ENCODE peak calls at places on chromosomes 4 and X, in nine cellular contexts. L is transverse colon; K is sciatic nerve; C is activated naive CD4-positive, alpha-beta T cell; A is aorta; T is foreskin fibroblast; Q is mammary epithelial cell; W is cardiac muscle cell; F is GM03348. M is an unnamed sample.

GRCh38 chr4:99180367-99181169 is 36.5 kb upstream of the ADH4 start:
- DNase-seq in L (no peak), K (no peak), C (no peak), A (no peak), T (peak; percentile 85), Q (peak; percentile 74), W (peak; percentile 78), F (peak; percentile 56), M (no peak)

GRCh38 chrX:53190363-53190960 is 34.5 kb downstream of the KDM5C start:
- DNase-seq in L (no peak), K (no peak), C (no peak), A (no peak), T (no peak), Q (no peak), W (no peak), F (no peak), M (no peak)

GRCh38 chrX:115900425-115900824 is 270.1 kb upstream of the AGTR2 start:
- DNase-seq in L (no peak), K (no peak), C (no peak), A (no peak), T (no peak), Q (no peak), W (no peak), F (no peak), M (no peak)

GRCh38 chr4:136900706-136901105 is 631.6 kb downstream of the PCDH18 start:
- DNase-seq in L (no peak), K (no peak), C (no peak), A (no peak), T (no peak), Q (no peak), W (peak; percentile 39), F (peak; percentile 6), M (no peak)

GRCh38 chr4:168587326-168588125 is 90.7 kb downstream of the PALLD start:
- DNase-seq in L (no peak), K (no peak), C (no peak), A (peak; percentile 74), T (peak; percentile 72), Q (peak; percentile 100), W (peak; percentile 84), F (peak; percentile 70), M (no peak)

GRCh38 chr4:25163216-25163615 is 3.0 kb upstream of the SEPSECS start:
- DNase-seq in L (no peak), K (no peak), C (no peak), A (no peak), T (no peak), Q (no peak), W (no peak), F (no peak), M (no peak)

GRCh38 chr4:156118821-156119220 is 165.2 kb upstream of the CTSO start:
- DNase-seq in L (no peak), K (no peak), C (no peak), A (no peak), T (no peak), Q (no peak), W (no peak), F (no peak), M (no peak)

GRCh38 chr4:28225005-28225404 is 1364.4 kb downstream of the STIM2 start:
- DNase-seq in L (no peak), K (no peak), C (no peak), A (no peak), T (no peak), Q (peak; percentile 52), W (peak; percentile 50), F (no peak), M (no peak)

GRCh38 chrX:152949114-152949513 is 44.8 kb downstream of the PNMA5 start:
- DNase-seq in L (no peak), K (no peak), C (no peak), A (no peak), T (no peak), Q (no peak), W (no peak), F (no peak), M (peak; percentile 25)

GRCh38 chr4:85701881-85702321 is 227.0 kb downstream of the ARHGAP24 start:
- DNase-seq in L (no peak), K (no peak), C (no peak), A (no peak), T (no peak), Q (no peak), W (peak; percentile 8), F (peak; percentile 10), M (no peak)

GRCh38 chrX:115251458-115252233 is 17.8 kb upstream of the LRCH2 start:
- DNase-seq in L (no peak), K (no peak), C (no peak), A (no peak), T (no peak), Q (no peak), W (no peak), F (no peak), M (no peak)

GRCh38 chr4:39763714-39764572 is 66.0 kb downstream of the UBE2K start:
- DNase-seq in L (no peak), K (no peak), C (no peak), A (no peak), T (no peak), Q (no peak), W (no peak), F (no peak), M (no peak)

GRCh38 chr4:6047130-6047673 is 29.0 kb upstream of the C4orf50 start:
- DNase-seq in L (no peak), K (no peak), C (no peak), A (peak; percentile 54), T (no peak), Q (no peak), W (no peak), F (no peak), M (no peak)

GRCh38 chrX:12672362-12673106 is 118.7 kb upstream of the PRPS2 start:
- DNase-seq in L (no peak), K (no peak), C (no peak), A (no peak), T (no peak), Q (peak; percentile 32), W (no peak), F (peak; percentile 9), M (no peak)

GRCh38 chrX:154531626-154532025 is 15.0 kb downstream of the G6PD start:
- DNase-seq in L (no peak), K (no peak), C (no peak), A (peak; percentile 89), T (no peak), Q (no peak), W (no peak), F (no peak), M (no peak)

GRCh38 chr4:3702551-3703221 is 63.5 kb upstream of the ADRA2C start:
- DNase-seq in L (no peak), K (no peak), C (no peak), A (no peak), T (no peak), Q (no peak), W (no peak), F (no peak), M (peak; percentile 56)

GRCh38 chrX:154096140-154097002 is 1.1 kb downstream of the MECP2 start:
- DNase-seq in L (no peak), K (no peak), C (no peak), A (no peak), T (no peak), Q (peak; percentile 10), W (peak; percentile 11), F (peak; percentile 39), M (no peak)

GRCh38 chr4:98203406-98204235 is 57.6 kb upstream of the RAP1GDS1 start:
- DNase-seq in L (no peak), K (no peak), C (no peak), A (no peak), T (no peak), Q (no peak), W (no peak), F (no peak), M (no peak)

GRCh38 chr4:177239475-177239874 is 70.2 kb upstream of the NEIL3 start:
- DNase-seq in L (no peak), K (no peak), C (no peak), A (no peak), T (no peak), Q (no peak), W (peak; percentile 13), F (no peak), M (no peak)

GRCh38 chrX:53233536-53233935 is 8.5 kb upstream of the KDM5C start:
- DNase-seq in L (no peak), K (no peak), C (no peak), A (no peak), T (no peak), Q (no peak), W (no peak), F (no peak), M (no peak)

GRCh38 chrX:19513383-19513782 is 1.9 kb downstream of the MAP3K15 start:
- DNase-seq in L (no peak), K (no peak), C (no peak), A (no peak), T (no peak), Q (no peak), W (no peak), F (peak; percentile 4), M (no peak)

GRCh38 chr4:49032440-49033161 is 46.5 kb downstream of the CWH43 start:
- DNase-seq in L (no peak), K (no peak), C (no peak), A (no peak), T (peak; percentile 7), Q (peak; percentile 21), W (peak; percentile 0), F (peak; percentile 39), M (no peak)

M was measured in suprapubic skin.